ENCODE peak calls at places on chromosomes 12 and 14, in four cellular contexts. X, W, J and E are unnamed samples.
A peak's percentile ranks its signal among the peaks of the same experiment; 100 is the strongest.

GRCh38 chr14:72678360-72678759 is 215.5 kb downstream of the DPF3 start:
- DNase-seq in X (no peak), W (no peak), J (no peak), E (no peak)

GRCh38 chr12:131828671-131829350 is 618 bp downstream of the MMP17 start:
- DNase-seq in X (no peak), W (no peak), J (peak; percentile 35), E (no peak)

GRCh38 chr14:34283590-34283989 is 178.4 kb downstream of the SPTSSA start:
- DNase-seq in X (no peak), W (no peak), J (no peak), E (no peak)

GRCh38 chr12:92942905-92943304 is 13.8 kb upstream of the EEA1 start:
- DNase-seq in X (no peak), W (no peak), J (no peak), E (no peak)

GRCh38 chr14:38238881-38239280 is 17.0 kb downstream of the CLEC14A start:
- DNase-seq in X (no peak), W (no peak), J (no peak), E (no peak)

GRCh38 chr12:70852416-70853150 is 68.0 kb downstream of the PTPRR start:
- DNase-seq in X (no peak), W (no peak), J (no peak), E (no peak)

GRCh38 chr12:119942386-119942785 is 46.6 kb upstream of the BICDL1 start:
- DNase-seq in X (no peak), W (no peak), J (no peak), E (no peak)

GRCh38 chr14:54600685-54601084 is 33.8 kb downstream of the SAMD4A start:
- DNase-seq in X (no peak), W (no peak), J (no peak), E (no peak)

GRCh38 chr14:31419179-31420012 is 954 bp downstream of the HEATR5A start:
- DNase-seq in X (no peak), W (no peak), J (no peak), E (no peak)

GRCh38 chr12:107929436-107929835 is 154.9 kb downstream of the ASCL4 start:
- DNase-seq in X (no peak), W (peak; percentile 62), J (peak; percentile 32), E (peak; percentile 40)

GRCh38 chr12:95674631-95675030 is 115.9 kb downstream of the NTN4 start:
- DNase-seq in X (no peak), W (no peak), J (peak; percentile 89), E (no peak)

GRCh38 chr12:97229036-97229435 is 233.6 kb upstream of the RMST start:
- DNase-seq in X (no peak), W (no peak), J (no peak), E (no peak)

GRCh38 chr14:72810201-72810600 is 83.7 kb downstream of the DPF3 start:
- DNase-seq in X (no peak), W (no peak), J (no peak), E (no peak)

GRCh38 chr12:2834581-2835491 is at the start of gene NRIP2:
- DNase-seq in X (no peak), W (no peak), J (peak; percentile 77), E (no peak)

GRCh38 chr14:28143340-28143739 is 623.2 kb upstream of the FOXG1 start:
- DNase-seq in X (no peak), W (no peak), J (no peak), E (no peak)

GRCh38 chr14:28141662-28142061 is 624.9 kb upstream of the FOXG1 start:
- DNase-seq in X (no peak), W (no peak), J (no peak), E (no peak)

GRCh38 chr14:28142400-28143015 is 624.1 kb upstream of the FOXG1 start:
- DNase-seq in X (no peak), W (no peak), J (peak; percentile 36), E (no peak)
- TF ChIP-seq CTCF in X (peak; percentile 28), W (no peak), J (peak; percentile 88), E (no peak)

GRCh38 chr12:57031228-57031670 is 14.9 kb upstream of the TAC3 start:
- DNase-seq in X (no peak), W (peak; percentile 48), J (no peak), E (peak; percentile 68)
- TF ChIP-seq CTCF in X (no peak), W (peak; percentile 35), J (peak; percentile 12), E (no peak)

GRCh38 chr14:21997300-21997699 is 323.7 kb upstream of the OR4E1 start:
- DNase-seq in X (no peak), W (peak; percentile 5), J (no peak), E (peak; percentile 26)
- TF ChIP-seq CTCF in X (no peak), W (no peak), J (peak; percentile 31), E (peak; percentile 5)

DNA sequence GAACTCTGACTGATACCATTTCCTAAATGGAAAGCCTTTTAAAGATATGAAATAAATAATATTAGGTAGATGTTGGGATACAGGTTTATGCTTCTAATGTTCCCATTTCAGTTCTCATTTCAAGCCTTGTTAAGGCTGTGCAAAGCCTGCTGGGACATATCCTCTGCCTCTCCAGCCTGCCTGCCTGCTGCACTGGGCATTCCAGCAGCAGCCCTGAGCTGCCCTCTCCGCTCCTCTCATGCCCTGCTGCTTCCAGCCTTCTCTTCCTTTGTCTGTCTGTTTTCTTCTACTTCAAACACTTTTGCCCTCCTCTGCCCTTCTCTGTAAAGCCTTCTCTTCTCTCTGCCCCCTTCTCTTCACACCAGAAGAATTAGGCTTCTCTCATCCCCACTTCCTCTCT is 292.1 kb downstream of the TMEM117 start:
- DNase-seq in X (no peak), W (no peak), J (no peak), E (no peak)
- TF ChIP-seq CTCF in X (no peak), W (no peak), J (no peak), E (no peak)

GRCh38 chr12:116590561-116590960 is 31.4 kb downstream of the MAP1LC3B2 start:
- DNase-seq in X (peak; percentile 90), W (no peak), J (no peak), E (no peak)
- TF ChIP-seq CTCF in X (peak; percentile 63), W (no peak), J (no peak), E (no peak)

GRCh38 chr14:41280745-41281144 is 325.9 kb upstream of the LRFN5 start:
- DNase-seq in X (no peak), W (no peak), J (no peak), E (no peak)
- TF ChIP-seq CTCF in X (peak; percentile 27), W (no peak), J (no peak), E (no peak)

DNA sequence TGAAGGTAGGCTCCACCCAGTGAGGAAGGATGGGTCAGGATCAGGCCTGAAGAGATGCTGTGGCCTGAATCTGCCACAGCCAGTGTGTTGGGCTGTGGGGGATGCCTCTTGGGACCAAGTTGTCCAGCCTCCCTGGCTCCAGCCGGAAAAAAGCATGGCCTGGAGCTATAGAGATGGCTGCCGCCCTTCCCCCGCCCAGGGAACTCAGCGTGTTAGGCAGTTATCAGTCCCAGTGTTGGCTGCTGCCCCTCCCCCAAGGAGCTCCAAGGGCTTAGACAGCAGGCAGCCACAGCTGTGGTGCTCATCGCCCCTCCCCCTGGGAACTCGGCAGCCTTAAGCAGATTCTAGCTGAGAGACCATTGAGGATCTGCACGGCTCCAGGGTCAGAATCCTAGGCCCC is 158.0 kb downstream of the CAPZA3 start:
- DNase-seq in X (no peak), W (peak; percentile 67), J (peak; percentile 99), E (no peak)
- TF ChIP-seq CTCF in X (no peak), W (no peak), J (no peak), E (no peak)

DNA sequence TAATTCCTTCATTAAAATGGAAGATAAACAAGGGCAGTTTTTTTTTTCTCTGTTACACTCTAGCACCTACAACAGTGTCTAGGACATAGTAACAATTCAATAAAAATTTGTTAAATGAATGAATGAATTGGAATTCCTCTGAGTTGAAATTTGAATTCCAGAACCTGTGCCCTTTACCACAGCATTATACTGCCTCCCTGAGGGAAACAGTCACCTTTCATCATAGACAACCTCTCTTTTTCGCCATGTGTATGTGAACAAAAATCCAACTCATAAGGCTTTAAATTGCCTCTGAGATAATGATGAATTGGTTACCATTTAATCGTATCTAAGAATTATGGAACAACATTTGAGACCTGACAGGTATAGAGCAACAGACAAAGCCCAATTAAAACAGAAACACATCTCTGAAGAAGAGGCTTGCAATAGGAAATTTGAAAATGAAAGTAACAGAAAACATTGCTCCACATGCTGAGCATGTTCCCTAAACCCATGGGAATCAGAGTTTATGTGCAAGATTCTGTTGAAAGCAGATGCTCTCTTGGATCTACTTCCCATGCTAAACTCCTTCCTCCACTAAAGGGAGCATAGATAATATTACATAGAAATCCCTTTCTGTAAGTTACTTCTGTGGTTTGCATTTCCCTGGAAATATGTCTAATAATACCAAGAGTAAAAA is 657.8 kb downstream of the GALC start:
- DNase-seq in X (no peak), W (no peak), J (no peak), E (no peak)
- TF ChIP-seq CTCF in X (no peak), W (no peak), J (no peak), E (no peak)